ENCODE peak calls at places on chromosome 3, in six cellular contexts. C, J, X, I, S and R are unnamed samples.

GRCh38 chr3:61954097-61954528 is 392.7 kb downstream of the PTPRG start:
- DNase-seq in C (no peak), J (no peak), X (no peak), I (no peak), S (peak; percentile 88), R (peak; percentile 66)

GRCh38 chr3:25572919-25573385 is 91.8 kb downstream of the TOP2B start:
- DNase-seq in C (no peak), J (no peak), X (no peak), I (no peak), S (peak; percentile 60), R (peak; percentile 10)

GRCh38 chr3:116005404-116005803 is 382.1 kb downstream of the GAP43 start:
- DNase-seq in C (no peak), J (no peak), X (no peak), I (no peak), S (peak; percentile 99), R (peak; percentile 99)

GRCh38 chr3:14188367-14188766 is 9.8 kb downstream of the LSM3 start:
- DNase-seq in C (no peak), J (no peak), X (no peak), I (no peak), S (no peak), R (no peak)

GRCh38 chr3:66520716-66521115 is 19.9 kb upstream of the LRIG1 start:
- DNase-seq in C (no peak), J (no peak), X (no peak), I (no peak), S (peak; percentile 15), R (peak; percentile 27)

GRCh38 chr3:126747768-126748167 is 43.7 kb downstream of the CHCHD6 start:
- DNase-seq in C (no peak), J (no peak), X (no peak), I (no peak), S (no peak), R (no peak)

GRCh38 chr3:87167634-87168456 is 59.3 kb upstream of the CHMP2B start:
- DNase-seq in C (no peak), J (no peak), X (peak; percentile 2), I (peak; percentile 61), S (peak; percentile 61), R (peak; percentile 70)

GRCh38 chr3:177514341-177515193 is 317.3 kb upstream of the TBL1XR1 start:
- DNase-seq in C (no peak), J (peak; percentile 61), X (no peak), I (no peak), S (no peak), R (no peak)

GRCh38 chr3:117435481-117435880 is 725.9 kb downstream of the TUSC7 start:
- DNase-seq in C (no peak), J (no peak), X (no peak), I (no peak), S (no peak), R (no peak)

GRCh38 chr3:98839846-98840245 is 61.6 kb downstream of the DCBLD2 start:
- DNase-seq in C (no peak), J (no peak), X (no peak), I (no peak), S (no peak), R (peak; percentile 35)